ENCODE peak calls at places on chromosomes 7 and 10, in nine cellular contexts. K, O, U, M, S, W, Z, R and B are unnamed samples.

GRCh38 chr7:83020171-83020570 is 142.5 kb downstream of the PCLO start:
- DNase-seq in K (no peak), O (no peak), U (no peak), M (no peak), S (no peak), W (no peak), Z (no peak), R (no peak), B (no peak)

GRCh38 chr10:28496481-28496961 is 36.4 kb upstream of the WAC start:
- DNase-seq in K (no peak), O (no peak), U (peak; percentile 4), M (no peak), S (no peak), W (no peak), Z (no peak), R (no peak), B (no peak)

GRCh38 chr7:100965723-100966541 is 3.4 kb upstream of the MUC12 start:
- DNase-seq in K (peak; percentile 41), O (peak; percentile 66), U (peak; percentile 94), M (peak; percentile 99), S (peak; percentile 66), W (peak; percentile 83), Z (peak; percentile 77), R (peak; percentile 96), B (no peak)

GRCh38 chr7:70696139-70696782 is 435.7 kb upstream of the GALNT17 start:
- DNase-seq in K (no peak), O (peak; percentile 33), U (peak; percentile 43), M (peak; percentile 30), S (no peak), W (peak; percentile 27), Z (no peak), R (peak; percentile 59), B (no peak)

GRCh38 chr7:66627151-66627681 is 1.5 kb upstream of the KCTD7 start:
- DNase-seq in K (no peak), O (no peak), U (no peak), M (no peak), S (peak; percentile 56), W (no peak), Z (no peak), R (no peak), B (no peak)

GRCh38 chr7:45112648-45113047 is 1.2 kb upstream of the TBRG4 start:
- DNase-seq in K (no peak), O (peak; percentile 20), U (no peak), M (no peak), S (peak; percentile 33), W (no peak), Z (no peak), R (no peak), B (no peak)

GRCh38 chr7:79778786-79779382 is 325.4 kb upstream of the MAGI2 start:
- DNase-seq in K (no peak), O (peak; percentile 82), U (no peak), M (no peak), S (peak; percentile 95), W (no peak), Z (no peak), R (peak; percentile 25), B (no peak)

GRCh38 chr10:75925999-75926398 is 494.6 kb downstream of the LRMDA start:
- DNase-seq in K (no peak), O (no peak), U (no peak), M (no peak), S (no peak), W (no peak), Z (no peak), R (no peak), B (no peak)

GRCh38 chr10:68989317-68989990 is 851 bp downstream of the KIFBP start:
- DNase-seq in K (no peak), O (peak; percentile 26), U (no peak), M (no peak), S (peak; percentile 22), W (no peak), Z (no peak), R (no peak), B (no peak)

GRCh38 chr7:17211307-17211836 is 87.1 kb upstream of the AHR start:
- DNase-seq in K (no peak), O (no peak), U (no peak), M (no peak), S (no peak), W (no peak), Z (no peak), R (no peak), B (no peak)

GRCh38 chr7:109751241-109751640 is 1181.6 kb downstream of the DNAJB9 start:
- DNase-seq in K (no peak), O (peak; percentile 65), U (no peak), M (no peak), S (no peak), W (peak; percentile 19), Z (peak; percentile 0), R (no peak), B (no peak)

GRCh38 chr7:15686957-15687644 is 618 bp upstream of the MEOX2 start:
- DNase-seq in K (no peak), O (peak; percentile 10), U (no peak), M (peak; percentile 11), S (no peak), W (no peak), Z (no peak), R (no peak), B (no peak)

GRCh38 chr7:78435355-78435754 is 636.8 kb downstream of the PHTF2 start:
- DNase-seq in K (no peak), O (no peak), U (no peak), M (no peak), S (no peak), W (no peak), Z (no peak), R (no peak), B (no peak)

GRCh38 chr10:129861776-129862530 is 102.1 kb downstream of the EBF3 start:
- DNase-seq in K (no peak), O (no peak), U (no peak), M (no peak), S (no peak), W (no peak), Z (no peak), R (no peak), B (no peak)

GRCh38 chr7:25455649-25456251 is 227.5 kb upstream of the NPVF start:
- DNase-seq in K (no peak), O (no peak), U (no peak), M (no peak), S (no peak), W (no peak), Z (no peak), R (peak; percentile 33), B (no peak)

GRCh38 chr10:62308101-62308500 is 39.5 kb upstream of the RTKN2 start:
- DNase-seq in K (no peak), O (no peak), U (no peak), M (no peak), S (no peak), W (no peak), Z (no peak), R (no peak), B (no peak)